ENCODE peak calls at places on chromosomes 16 and 17, in nine cellular contexts. F is ELR; T is activated CD8-positive, alpha-beta memory T cell treated with anti-CD3 and anti-CD28 coated beads, Interleukin-2, amount 10 ng/mL, durations not matched to agents 7 days and 5 days; G is substantia nigra; M is GM23338; N is AG09319; S is hippocampal formation; Y is AG20443; J is type B pancreatic cell. C is an unnamed sample.
A peak's percentile ranks its signal among the peaks of the same experiment; 100 is the strongest.

GRCh38 chr17:30104575-30105339 is 11.9 kb upstream of the NSRP1 start:
- DNase-seq in S (peak; percentile 69), M (peak; percentile 95), Y (peak; percentile 86), T (peak; percentile 84), N (peak; percentile 57), J (peak; percentile 79), G (peak; percentile 21), F (peak; percentile 90), C (no peak)

GRCh38 chr17:71527311-71527710 is 593.5 kb upstream of the SOX9 start:
- DNase-seq in Y (no peak), T (no peak), M (no peak), S (no peak), N (no peak), F (no peak), G (no peak), J (no peak), C (no peak)

GRCh38 chr16:28180660-28181556 is 30.9 kb downstream of the XPO6 start:
- DNase-seq in G (no peak), F (no peak), Y (no peak), S (no peak), N (no peak), T (no peak), M (no peak), J (no peak), C (no peak)

GRCh38 chr16:12296991-12297390 is 320.5 kb downstream of the SNX29 start:
- DNase-seq in M (no peak), Y (no peak), T (no peak), F (no peak), N (no peak), J (no peak), S (no peak), G (no peak), C (no peak)

GRCh38 chr16:1184156-1184868 is 31.4 kb downstream of the CACNA1H start:
- DNase-seq in G (no peak), M (no peak), S (no peak), F (no peak), Y (no peak), J (no peak), T (no peak), N (no peak), C (no peak)

GRCh38 chr17:56310780-56311179 is 157.5 kb downstream of the ANKFN1 start:
- DNase-seq in Y (no peak), J (no peak), F (no peak), T (no peak), M (no peak), N (no peak), S (no peak), G (no peak), C (no peak)

GRCh38 chr17:57697891-57698708 is 47.0 kb downstream of the CCDC182 start:
- DNase-seq in T (no peak), N (no peak), Y (no peak), M (peak; percentile 20), F (no peak), J (no peak), S (no peak), G (no peak), C (no peak)

GRCh38 chr17:36943250-36944220 is 5.2 kb upstream of the AATF start:
- DNase-seq in T (no peak), G (no peak), M (peak; percentile 76), S (no peak), Y (peak; percentile 8), J (no peak), N (no peak), F (no peak), C (no peak)

GRCh38 chr17:75308732-75309629 is 19.7 kb upstream of the SLC25A19 start:
- DNase-seq in M (no peak), Y (no peak), G (no peak), N (no peak), J (no peak), S (no peak), T (no peak), F (no peak), C (no peak)

GRCh38 chr17:29158515-29159275 is 21.5 kb downstream of the MYO18A start:
- DNase-seq in J (no peak), T (no peak), Y (peak; percentile 59), S (no peak), N (peak; percentile 59), M (no peak), G (peak; percentile 36), F (peak; percentile 83), C (no peak)

GRCh38 chr17:64491034-64491860 is 5.6 kb downstream of the POLG2 start:
- DNase-seq in F (peak; percentile 66), S (no peak), J (no peak), Y (no peak), M (peak; percentile 56), G (no peak), N (no peak), T (peak; percentile 76), C (no peak)

GRCh38 chr16:67169642-67170167 is 633 bp upstream of the NOL3 start:
- DNase-seq in F (peak; percentile 51), T (peak; percentile 65), S (no peak), M (peak; percentile 94), Y (no peak), G (no peak), N (no peak), J (no peak), C (no peak)

GRCh38 chr16:2026461-2027023 is at the start of gene NHERF2:
- DNase-seq in S (no peak), M (peak; percentile 53), Y (peak; percentile 81), N (no peak), J (no peak), T (no peak), F (peak; percentile 40), G (no peak), C (no peak)

GRCh38 chr17:16171613-16172012 is 43.7 kb downstream of the NCOR1 start:
- DNase-seq in T (no peak), Y (no peak), M (no peak), S (no peak), G (no peak), N (no peak), J (no peak), F (no peak), C (no peak)

GRCh38 chr16:19844945-19845641 is 39.6 kb downstream of the GPRC5B start:
- DNase-seq in N (peak; percentile 44), J (no peak), F (peak; percentile 86), S (no peak), T (no peak), Y (peak; percentile 87), G (no peak), M (no peak), C (no peak)

GRCh38 chr17:29612404-29613370 is 10.0 kb downstream of the CORO6 start:
- DNase-seq in M (peak; percentile 38), G (no peak), F (no peak), T (no peak), Y (no peak), J (no peak), N (no peak), S (no peak), C (no peak)

GRCh38 chr17:42394838-42395237 is 6.6 kb upstream of the STAT3 start:
- DNase-seq in Y (no peak), S (no peak), G (no peak), N (no peak), T (no peak), M (no peak), F (no peak), J (no peak), C (no peak)

GRCh38 chr17:27326585-27326984 is 32.7 kb downstream of the WSB1 start:
- DNase-seq in G (no peak), Y (no peak), T (no peak), M (no peak), F (no peak), S (no peak), J (no peak), N (no peak), C (no peak)

GRCh38 chr17:18315498-18316360 is 636 bp downstream of the SMCR8 start:
- DNase-seq in T (no peak), G (no peak), F (peak; percentile 35), S (no peak), M (no peak), J (no peak), Y (no peak), N (no peak), C (no peak)

GRCh38 chr17:81735181-81736102 is 23.4 kb downstream of the SLC25A10 start:
- DNase-seq in G (no peak), J (peak; percentile 67), N (no peak), S (no peak), T (no peak), Y (peak; percentile 81), M (no peak), F (peak; percentile 60), C (no peak)

GRCh38 chr16:10678655-10679054 is 16.1 kb downstream of the TEKT5 start:
- DNase-seq in Y (no peak), G (no peak), J (no peak), M (no peak), T (no peak), N (no peak), F (no peak), S (no peak), C (no peak)

GRCh38 chr17:1830288-1830687 is 483 bp downstream of the RPA1 start:
- DNase-seq in F (peak; percentile 25), Y (peak; percentile 14), G (no peak), M (peak; percentile 62), N (no peak), S (no peak), T (peak; percentile 50), J (no peak), C (no peak)

GRCh38 chr17:17304521-17304985 is 1.4 kb downstream of the NT5M start:
- DNase-seq in F (no peak), S (no peak), G (no peak), T (peak; percentile 54), M (no peak), J (no peak), N (no peak), Y (no peak), C (no peak)

GRCh38 chr17:19720631-19721426 is 4.4 kb upstream of the SLC47A2 start:
- DNase-seq in T (no peak), M (no peak), N (no peak), Y (no peak), J (no peak), G (no peak), S (no peak), F (no peak), C (no peak)

GRCh38 chr17:19766421-19767270 is 18.5 kb upstream of the ALDH3A1 start:
- DNase-seq in T (peak; percentile 79), N (peak; percentile 14), Y (peak; percentile 91), M (peak; percentile 79), S (peak; percentile 64), G (peak; percentile 43), J (peak; percentile 83), F (peak; percentile 66), C (no peak)

GRCh38 chr16:89170346-89171215 is 967 bp upstream of the CDH15 start:
- DNase-seq in T (peak; percentile 56), S (no peak), M (peak; percentile 91), F (peak; percentile 14), Y (no peak), G (no peak), J (no peak), N (no peak), C (no peak)

GRCh38 chr17:520447-521167 is 168.0 kb upstream of the RPH3AL start:
- DNase-seq in Y (no peak), S (no peak), T (no peak), J (no peak), G (no peak), F (no peak), N (no peak), M (peak; percentile 68), C (no peak)

GRCh38 chr17:16512011-16512410 is 20.0 kb upstream of the LRRC75A start:
- DNase-seq in S (no peak), G (no peak), Y (no peak), T (no peak), F (no peak), N (no peak), M (peak; percentile 55), J (no peak), C (no peak)

GRCh38 chr16:2775317-2775716 is 1.8 kb downstream of the ELOB start:
- DNase-seq in J (no peak), G (no peak), M (no peak), N (no peak), S (no peak), T (no peak), F (no peak), Y (no peak), C (no peak)

GRCh38 chr17:13843862-13844640 is 225.3 kb upstream of the COX10 start:
- DNase-seq in F (peak; percentile 18), S (no peak), T (no peak), N (no peak), Y (no peak), M (no peak), J (no peak), G (no peak), C (no peak)

GRCh38 chr17:60327122-60327869 is 64.6 kb downstream of the USP32 start:
- DNase-seq in F (no peak), M (peak; percentile 66), G (peak; percentile 63), S (peak; percentile 67), Y (no peak), N (no peak), J (no peak), T (no peak), C (no peak)